ENCODE peak calls at places on chromosomes 6 and 20, in six cellular contexts. Z is IMR-90, O is mesenchymal stem cell, D is mesendoderm, A is neuronal stem cell, C is trophoblast cell. T is an unnamed sample.

GRCh38 chr6:53628354-53629119 is 37.0 kb downstream of the KLHL31 start:
- DNase-seq in Z (peak; percentile 58), O (no peak), D (no peak), A (no peak), C (no peak), T (no peak)

GRCh38 chr20:19775353-19776201 is 17.5 kb downstream of the RIN2 start:
- DNase-seq in Z (no peak), O (no peak), D (no peak), A (no peak), C (peak; percentile 95), T (no peak)

GRCh38 chr20:58676161-58676560 is 16.4 kb upstream of the NPEPL1 start:
- DNase-seq in Z (no peak), O (no peak), D (no peak), A (no peak), C (no peak), T (no peak)

GRCh38 chr6:20086992-20087391 is 125.3 kb downstream of the MBOAT1 start:
- DNase-seq in Z (no peak), O (no peak), D (no peak), A (no peak), C (no peak), T (no peak)

GRCh38 chr20:13799974-13800373 is 15.1 kb downstream of the NDUFAF5 start:
- DNase-seq in Z (no peak), O (no peak), D (no peak), A (no peak), C (no peak), T (no peak)

GRCh38 chr6:90256698-90257485 is 39.8 kb downstream of the BACH2 start:
- DNase-seq in Z (peak; percentile 90), O (peak; percentile 22), D (no peak), A (no peak), C (no peak), T (no peak)

GRCh38 chr20:25548613-25549086 is 36.7 kb downstream of the NINL start:
- DNase-seq in Z (no peak), O (no peak), D (no peak), A (no peak), C (no peak), T (no peak)

GRCh38 chr20:34268851-34269668 is 27.8 kb downstream of the ASIP start:
- DNase-seq in Z (no peak), O (peak; percentile 38), D (peak; percentile 75), A (no peak), C (no peak), T (peak; percentile 66)

GRCh38 chr20:44959082-44959895 is 908 bp downstream of the TOMM34 start:
- DNase-seq in Z (peak; percentile 86), O (peak; percentile 80), D (peak; percentile 66), A (peak; percentile 6), C (peak; percentile 40), T (no peak)

GRCh38 chr20:38723069-38723981 is 961 bp upstream of the SLC32A1 start:
- DNase-seq in Z (no peak), O (no peak), D (peak; percentile 33), A (no peak), C (no peak), T (peak; percentile 46)

GRCh38 chr20:46752639-46753235 is 43.3 kb downstream of the SLC2A10 start:
- DNase-seq in Z (peak; percentile 62), O (peak; percentile 58), D (peak; percentile 55), A (peak; percentile 65), C (peak; percentile 86), T (peak; percentile 60)

GRCh38 chr6:72616406-72617015 is 5.4 kb upstream of the KCNQ5 start:
- DNase-seq in Z (peak; percentile 60), O (peak; percentile 42), D (peak; percentile 14), A (no peak), C (peak; percentile 62), T (no peak)

GRCh38 chr6:168180548-168181011 is 101.6 kb upstream of the FRMD1 start:
- DNase-seq in Z (no peak), O (no peak), D (no peak), A (no peak), C (peak; percentile 88), T (peak; percentile 31)

DNA sequence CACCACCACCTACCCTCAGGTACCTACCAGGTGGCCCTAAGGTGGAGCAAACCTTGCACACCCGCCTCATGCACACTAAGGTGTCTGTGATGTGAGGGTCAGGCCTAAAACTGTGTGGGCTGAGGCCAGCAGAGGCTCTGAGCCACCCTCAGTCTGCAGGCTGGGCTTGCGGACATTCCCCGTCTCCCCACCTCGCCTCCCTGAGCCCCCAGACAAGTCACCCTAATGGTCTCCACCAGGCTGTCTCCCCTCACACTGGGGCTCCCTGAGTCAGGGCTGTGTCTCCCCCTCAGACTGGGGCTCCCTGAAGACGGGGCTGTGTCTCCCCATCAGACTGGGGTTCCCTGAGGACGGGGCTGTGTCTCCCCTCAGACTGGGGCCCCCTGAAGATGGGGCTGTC is 12.5 kb downstream of the PRPH2 start:
- DNase-seq in Z (no peak), O (no peak), D (no peak), A (no peak), C (no peak), T (no peak)
- H2BK5ac ChIP-seq in Z (no peak overlapping the region), O (no peak overlapping the region), D (no peak overlapping the region), A (peak overlapping the region; percentile 9), C (no peak overlapping the region), T (no peak overlapping the region)

GRCh38 chr20:32965115-32965514 is 39.1 kb downstream of the SUN5 start:
- DNase-seq in Z (no peak), O (no peak), D (no peak), A (no peak), C (no peak), T (no peak)

GRCh38 chr20:32966382-32966781 is 37.9 kb downstream of the SUN5 start:
- DNase-seq in Z (no peak), O (no peak), D (no peak), A (no peak), C (no peak), T (no peak)

GRCh38 chr20:32965581-32966373 is 38.5 kb downstream of the SUN5 start:
- DNase-seq in Z (no peak), O (no peak), D (no peak), A (no peak), C (no peak), T (no peak)

GRCh38 chr20:32963176-32963575 is 41.1 kb downstream of the SUN5 start:
- DNase-seq in Z (no peak), O (no peak), D (no peak), A (no peak), C (no peak), T (no peak)

GRCh38 chr20:32964575-32964974 is 39.7 kb downstream of the SUN5 start:
- DNase-seq in Z (no peak), O (no peak), D (no peak), A (no peak), C (no peak), T (no peak)
- H2AK5ac ChIP-seq in Z (no peak overlapping the region), O (no peak overlapping the region), D (no peak overlapping the region), A (no peak overlapping the region), C (no peak overlapping the region), T (no peak overlapping the region)

GRCh38 chr20:53980101-53980500 is 90.3 kb downstream of the BCAS1 start:
- DNase-seq in Z (no peak), O (no peak), D (no peak), A (no peak), C (no peak), T (no peak)

GRCh38 chr20:53975761-53976160 is 94.6 kb downstream of the BCAS1 start:
- DNase-seq in Z (no peak), O (no peak), D (no peak), A (no peak), C (no peak), T (no peak)

GRCh38 chr20:53977391-53977790 is 93.0 kb downstream of the BCAS1 start:
- DNase-seq in Z (no peak), O (no peak), D (no peak), A (no peak), C (no peak), T (no peak)

GRCh38 chr20:53981130-53981529 is 89.3 kb downstream of the BCAS1 start:
- DNase-seq in Z (no peak), O (no peak), D (no peak), A (no peak), C (no peak), T (no peak)

GRCh38 chr20:53978497-53978896 is 91.9 kb downstream of the BCAS1 start:
- DNase-seq in Z (no peak), O (no peak), D (no peak), A (no peak), C (no peak), T (no peak)
- H3K27ac ChIP-seq in Z (no peak overlapping the region), O (no peak overlapping the region), D (no peak overlapping the region), A (no peak overlapping the region), C (no peak overlapping the region), T (no peak overlapping the region)

GRCh38 chr6:163944897-163945296 is 530.4 kb downstream of the QKI start:
- DNase-seq in Z (no peak), O (no peak), D (peak; percentile 33), A (no peak), C (no peak), T (no peak)
- H2BK5ac ChIP-seq in Z (no peak overlapping the region), O (no peak overlapping the region), D (no peak overlapping the region), A (no peak overlapping the region), C (no peak overlapping the region), T (no peak overlapping the region)

GRCh38 chr6:163827157-163827556 is 412.6 kb downstream of the QKI start:
- DNase-seq in Z (no peak), O (no peak), D (no peak), A (no peak), C (no peak), T (no peak)
- H2AK5ac ChIP-seq in Z (no peak overlapping the region), O (no peak overlapping the region), D (no peak overlapping the region), A (no peak overlapping the region), C (no peak overlapping the region), T (no peak overlapping the region)

DNA sequence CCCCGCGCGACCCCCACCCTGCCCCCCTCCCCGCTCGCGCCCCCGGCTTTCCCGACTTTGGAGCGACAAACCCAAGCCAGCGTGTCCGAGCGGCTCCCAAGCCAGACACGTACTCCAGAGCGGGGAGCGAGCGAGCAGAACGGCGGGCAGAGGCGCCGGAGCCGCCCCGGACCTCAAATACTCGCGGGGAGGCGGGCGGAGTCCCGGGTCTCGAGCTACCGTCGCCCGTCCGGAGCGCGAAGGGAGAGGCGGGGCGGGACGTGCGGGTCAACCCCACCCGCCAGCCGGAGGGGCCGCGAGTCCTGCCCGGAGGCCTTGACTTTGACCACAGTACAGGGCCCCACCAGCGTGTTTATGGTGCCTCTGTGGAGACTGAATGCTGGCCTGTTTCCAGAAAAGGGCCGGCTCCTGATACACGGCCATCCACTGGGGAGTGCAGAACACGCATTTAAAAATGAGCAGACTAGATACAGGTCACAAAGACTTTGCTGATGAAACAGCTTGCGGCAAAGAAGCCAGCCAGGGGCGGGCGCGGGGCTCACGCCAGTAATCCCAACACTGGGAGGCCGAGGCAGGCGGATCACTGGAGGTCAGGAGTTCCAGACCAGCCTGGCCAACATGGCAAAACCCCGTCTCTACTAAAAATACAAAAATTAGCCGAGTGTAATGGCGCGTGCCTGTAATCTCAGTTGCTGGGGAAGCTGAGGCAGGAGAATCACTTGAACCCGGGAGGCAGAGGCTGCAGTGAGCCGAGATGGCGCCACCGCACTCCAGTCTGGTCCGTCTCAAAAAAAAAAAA is at the start of gene SERPINB6:
- DNase-seq in Z (peak; percentile 71), O (peak; percentile 87), D (no peak), A (no peak), C (peak; percentile 76), T (no peak)
- H3K27ac ChIP-seq in Z (peak within 1 kb of the TSS; percentile 78), O (peak within 1 kb of the TSS; percentile 89), D (peak within 1 kb of the TSS; percentile 90), A (peak within 1 kb of the TSS; percentile 52), C (peak within 1 kb of the TSS; percentile 30), T (no peak within 1 kb of the TSS)

DNA sequence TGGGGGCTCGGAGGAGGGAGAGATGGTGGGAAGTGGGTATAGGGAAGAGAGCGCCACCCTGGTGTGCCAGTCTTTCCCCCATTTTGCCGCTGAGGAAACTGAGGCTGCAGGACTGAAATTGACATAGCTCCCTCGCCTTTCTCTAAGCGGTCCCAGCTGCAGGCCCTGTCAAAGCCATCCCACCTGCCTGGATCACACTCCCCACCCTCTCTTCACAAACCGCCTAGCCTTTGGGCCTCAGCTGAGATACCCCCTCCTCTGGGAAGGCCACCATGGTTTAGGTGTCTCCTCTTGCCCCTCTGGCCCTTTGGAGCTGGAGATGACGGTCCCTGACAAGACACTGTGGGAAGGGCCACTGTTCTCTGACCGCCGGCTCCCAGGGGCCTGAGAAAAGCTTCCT is 16.9 kb downstream of the SRC start:
- DNase-seq in Z (no peak), O (no peak), D (no peak), A (no peak), C (no peak), T (no peak)
- H2BK5ac ChIP-seq in Z (no peak overlapping the region), O (no peak overlapping the region), D (no peak overlapping the region), A (no peak overlapping the region), C (no peak overlapping the region), T (no peak overlapping the region)